ENCODE peak calls at places on chromosomes 4 and X, in four cellular contexts. One of them, this sample, is unnamed.

GRCh38 chr4:184471872-184472539 is 2.3 kb downstream of the IRF2 start:
- DNase-seq in hepatocyte: peak; percentile 43
- DNase-seq in K562: peak; percentile 32
- DNase-seq in A549: no peak
- DNase-seq in this sample: no peak

GRCh38 chr4:134935320-134935719 is 733.7 kb upstream of the PABPC4L start:
- DNase-seq in A549: peak; percentile 3
- DNase-seq in K562: peak; percentile 7
- DNase-seq in hepatocyte: peak; percentile 30
- DNase-seq in this sample: no peak

GRCh38 chr4:184417802-184418511 is 56.4 kb downstream of the IRF2 start:
- DNase-seq in K562: peak; percentile 43
- DNase-seq in hepatocyte: peak; percentile 51
- DNase-seq in A549: peak; percentile 69
- DNase-seq in this sample: peak; percentile 63

GRCh38 chr4:52861171-52861873 is 795 bp upstream of the RASL11B start:
- DNase-seq in A549: no peak
- DNase-seq in hepatocyte: no peak
- DNase-seq in K562: no peak
- DNase-seq in this sample: no peak

GRCh38 chr4:2256781-2257191 is 5.1 kb downstream of the MXD4 start:
- DNase-seq in hepatocyte: no peak
- DNase-seq in K562: no peak
- DNase-seq in A549: no peak
- DNase-seq in this sample: no peak

GRCh38 chrX:136542281-136542680 is 10.3 kb downstream of the VGLL1 start:
- DNase-seq in K562: no peak
- DNase-seq in A549: no peak
- DNase-seq in hepatocyte: no peak
- DNase-seq in this sample: no peak

GRCh38 chr4:146814736-146815135 is 130.9 kb downstream of the TTC29 start:
- DNase-seq in hepatocyte: no peak
- DNase-seq in A549: no peak
- DNase-seq in K562: no peak
- DNase-seq in this sample: no peak

GRCh38 chrX:29555465-29556091 is 659.8 kb upstream of the MAGEB2 start:
- DNase-seq in hepatocyte: no peak
- DNase-seq in A549: no peak
- DNase-seq in K562: no peak
- DNase-seq in this sample: no peak

GRCh38 chrX:133414399-133415275 is 652 bp downstream of the GPC4 start:
- DNase-seq in hepatocyte: peak; percentile 31
- DNase-seq in A549: no peak
- DNase-seq in K562: no peak
- DNase-seq in this sample: no peak
- H3K4me2 ChIP-seq in hepatocyte: peak overlapping the region; percentile 86
- H3K4me2 ChIP-seq in A549: peak overlapping the region; percentile 89
- H3K4me2 ChIP-seq in K562: no peak overlapping the region
- H3K4me2 ChIP-seq in this sample: peak overlapping the region; percentile 98

DNA sequence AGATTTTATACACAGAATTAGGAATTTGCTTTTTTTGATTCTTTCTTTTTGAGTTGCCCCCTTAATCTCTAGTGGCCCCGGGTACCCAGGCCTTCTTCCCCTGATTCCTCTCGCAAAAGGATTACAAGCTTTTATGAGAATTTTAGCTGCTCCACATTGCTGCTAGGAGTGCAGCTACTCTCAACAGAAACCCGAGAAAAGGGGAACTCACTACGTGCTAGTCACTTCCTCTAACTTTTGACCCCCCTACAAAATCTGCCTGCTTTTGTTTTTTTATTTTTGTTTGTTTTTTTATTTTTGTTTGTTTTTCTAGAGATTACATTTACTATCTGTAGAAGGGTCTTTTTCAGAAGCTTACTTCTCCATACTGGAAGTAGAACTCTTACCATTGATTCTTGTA is 64.1 kb downstream of the ZNF81 start:
- DNase-seq in K562: no peak
- DNase-seq in A549: no peak
- DNase-seq in hepatocyte: no peak
- DNase-seq in this sample: no peak
- H3K4me3 ChIP-seq in K562: no peak overlapping the region
- H3K4me3 ChIP-seq in A549: no peak overlapping the region
- H3K4me3 ChIP-seq in hepatocyte: no peak overlapping the region
- H3K4me3 ChIP-seq in this sample: no peak overlapping the region

GRCh38 chr4:75848891-75849290 is 53.4 kb downstream of the PPEF2 start:
- DNase-seq in hepatocyte: no peak
- DNase-seq in K562: no peak
- DNase-seq in A549: no peak
- DNase-seq in this sample: no peak
- H3K27ac ChIP-seq in hepatocyte: no peak overlapping the region
- H3K27ac ChIP-seq in K562: no peak overlapping the region
- H3K27ac ChIP-seq in A549: no peak overlapping the region
- H3K27ac ChIP-seq in this sample: no peak overlapping the region

DNA sequence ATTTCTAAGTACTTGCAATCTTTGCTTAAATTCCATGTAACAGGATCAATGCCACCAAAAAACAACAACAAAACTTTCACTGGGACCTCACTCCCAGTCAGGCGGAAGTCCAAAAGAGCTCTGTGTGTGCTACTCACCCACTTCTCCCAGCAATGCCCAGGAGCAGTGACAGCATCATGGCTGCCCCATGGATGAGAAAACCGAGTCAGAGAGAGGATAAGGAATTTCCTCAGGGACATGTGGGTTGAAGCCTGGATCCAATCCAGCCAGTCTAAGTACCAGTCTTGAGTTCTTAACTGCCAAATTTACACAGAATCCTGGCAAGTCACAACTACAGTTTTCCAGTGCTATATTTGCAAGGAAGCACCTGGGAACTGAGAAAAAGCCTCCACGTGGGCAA is 64.5 kb downstream of the STX18 start:
- DNase-seq in hepatocyte: no peak
- DNase-seq in A549: no peak
- DNase-seq in K562: no peak
- DNase-seq in this sample: no peak
- H3K4me2 ChIP-seq in hepatocyte: no peak overlapping the region
- H3K4me2 ChIP-seq in A549: no peak overlapping the region
- H3K4me2 ChIP-seq in K562: no peak overlapping the region
- H3K4me2 ChIP-seq in this sample: no peak overlapping the region

This sample was measured in PC-9.